ENCODE peak calls at places on chromosomes 3 and 15, in seven cellular contexts. O is transverse colon, H is stomach, R is A549, T is ovary, J is suprapubic skin, F is esophagus muscularis mucosa. D is an unnamed sample. For H3K4me1, the result is how much of the 10 kb centered on the place peaks cover.

GRCh38 chr15:45795487-45796069 is 160.7 kb downstream of the SQOR start:
- DNase-seq in O (peak), H (peak), R (no peak), T (no peak), J (no peak), F (no peak), D (no peak)

GRCh38 chr15:50685976-50686467 is 575 bp downstream of the TRPM7 start:
- DNase-seq in O (peak), H (peak), R (peak), T (peak), J (peak), F (no peak), D (peak)

GRCh38 chr3:188914556-188914955 is 257.2 kb upstream of the TPRG1 start:
- DNase-seq in O (no peak), H (no peak), R (no peak), T (no peak), J (no peak), F (no peak), D (no peak)

GRCh38 chr15:81530271-81530670 is 156.3 kb upstream of the TMC3 start:
- DNase-seq in O (no peak), H (no peak), R (no peak), T (no peak), J (no peak), F (no peak), D (no peak)

GRCh38 chr3:128470134-128470915 is 3.6 kb upstream of the DNAJB8 start:
- DNase-seq in O (no peak), H (no peak), R (no peak), T (no peak), J (no peak), F (no peak), D (no peak)

GRCh38 chr15:99443768-99444446 is 121.9 kb upstream of the MEF2A start:
- DNase-seq in O (no peak), H (peak), R (no peak), T (no peak), J (no peak), F (no peak), D (no peak)

GRCh38 chr15:101128191-101128590 is 123.7 kb downstream of the CHSY1 start:
- DNase-seq in O (no peak), H (no peak), R (no peak), T (no peak), J (no peak), F (no peak), D (no peak)

GRCh38 chr3:159249472-159250131 is 447.7 kb downstream of the MFSD1 start:
- DNase-seq in O (no peak), H (no peak), R (no peak), T (no peak), J (no peak), F (no peak), D (no peak)

GRCh38 chr15:67479781-67480180 is 41.1 kb upstream of the C15orf61 start:
- DNase-seq in O (no peak), H (no peak), R (no peak), T (no peak), J (no peak), F (no peak), D (no peak)

GRCh38 chr3:122560680-122561079 is 3.4 kb downstream of the PARP9 start:
- DNase-seq in O (peak), H (peak), R (peak), T (no peak), J (no peak), F (no peak), D (no peak)
- H3K27ac ChIP-seq in O (no peak), H (peak), R (no peak), T (no peak), J (no peak), F (no peak), D (no peak)

DNA sequence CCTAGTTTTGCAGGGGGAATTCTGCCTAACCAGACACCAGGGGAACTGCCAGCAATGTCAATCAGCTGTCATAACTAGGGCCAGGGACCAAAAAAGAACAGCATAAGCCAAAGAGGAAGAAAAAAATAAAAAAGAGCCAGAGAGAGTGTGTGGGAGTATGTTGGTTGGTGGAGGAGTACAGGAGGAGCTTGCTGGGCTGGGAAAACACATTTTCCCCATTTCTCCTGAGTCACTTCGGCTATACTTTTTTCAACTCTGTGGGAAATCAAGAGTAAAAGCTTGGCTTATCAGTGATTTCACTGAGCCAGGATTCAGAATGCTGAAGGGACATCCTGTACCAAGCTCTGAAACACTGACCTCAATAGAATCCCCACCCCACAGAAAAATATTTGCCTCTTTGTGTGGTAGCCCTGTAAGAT is 144.7 kb upstream of the DPH6 start:
- DNase-seq in O (no peak), H (no peak), R (no peak), T (no peak), J (no peak), F (no peak), D (peak)
- TF ChIP-seq EP300 in O (no peak), H (no peak), R (no peak), T (no peak), J (no peak), F (peak), D (peak)

DNA sequence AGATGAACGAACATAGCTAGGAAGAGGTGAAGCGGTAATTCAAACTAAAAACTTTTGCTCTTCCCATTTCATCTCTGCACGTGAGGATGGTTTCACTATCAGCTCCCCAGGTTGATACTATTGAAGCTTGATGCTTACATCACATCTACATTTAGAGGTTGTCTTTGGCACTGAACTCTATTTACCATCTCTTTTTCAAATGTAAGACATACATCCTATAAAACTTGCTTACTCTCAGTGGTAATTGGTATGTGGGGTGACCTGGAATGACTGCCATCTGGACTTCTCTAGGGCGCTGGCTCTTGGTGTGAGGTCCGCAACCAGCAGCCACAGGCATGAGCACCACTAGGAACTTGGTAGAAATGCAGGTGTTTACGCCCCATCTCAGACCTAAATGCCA is 118.1 kb downstream of the AKAP13 start:
- DNase-seq in O (no peak), H (no peak), R (no peak), T (no peak), J (no peak), F (no peak), D (no peak)
- H3K4me1 ChIP-seq in O (under half), H (under half), R (half or more), T (under half), J (half or more), F (half or more), D (half or more)

DNA sequence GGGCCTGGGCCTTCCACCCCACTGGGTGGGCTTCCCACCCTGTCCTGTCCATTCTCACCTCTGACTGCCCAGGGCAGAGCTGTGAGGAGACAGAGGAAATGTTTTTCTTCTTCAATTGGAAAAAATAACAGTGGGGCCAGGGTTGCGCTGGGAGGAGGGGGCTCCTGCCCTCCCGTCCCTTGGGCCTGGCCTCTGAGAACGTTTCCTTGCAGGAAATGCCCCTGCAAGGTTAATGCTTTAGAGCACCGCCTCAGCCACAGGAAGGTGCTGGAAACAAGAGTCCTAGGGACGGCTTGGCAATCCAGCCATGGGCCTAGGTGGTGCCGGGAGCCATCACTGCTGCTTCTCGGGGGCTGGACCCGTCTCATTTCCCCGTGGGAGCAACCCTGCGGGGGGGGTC is 3.8 kb upstream of the PLXND1 start:
- DNase-seq in O (no peak), H (no peak), R (no peak), T (no peak), J (no peak), F (no peak), D (no peak)
- H3K27ac ChIP-seq in O (no peak), H (peak), R (peak), T (no peak), J (no peak), F (no peak), D (peak)

GRCh38 chr3:113266738-113267137 is 55.4 kb downstream of the BOC start:
- DNase-seq in O (no peak), H (no peak), R (no peak), T (no peak), J (no peak), F (no peak), D (no peak)

GRCh38 chr3:113265281-113265680 is 53.9 kb downstream of the BOC start:
- DNase-seq in O (no peak), H (no peak), R (no peak), T (peak), J (no peak), F (no peak), D (no peak)

GRCh38 chr3:113263020-113263419 is 51.7 kb downstream of the BOC start:
- DNase-seq in O (no peak), H (no peak), R (no peak), T (no peak), J (no peak), F (no peak), D (no peak)

GRCh38 chr3:113264249-113264648 is 52.9 kb downstream of the BOC start:
- DNase-seq in O (no peak), H (no peak), R (no peak), T (no peak), J (peak), F (no peak), D (no peak)

GRCh38 chr3:113264741-113265140 is 53.4 kb downstream of the BOC start:
- DNase-seq in O (no peak), H (no peak), R (no peak), T (peak), J (no peak), F (no peak), D (no peak)
- TF ChIP-seq EP300 in O (no peak), H (no peak), R (no peak), T (no peak), J (no peak), F (no peak), D (no peak)

GRCh38 chr15:57553526-57553925 is 38.2 kb upstream of the MYZAP start:
- DNase-seq in O (no peak), H (no peak), R (no peak), T (no peak), J (no peak), F (no peak), D (no peak)

GRCh38 chr15:57551717-57552677 is 39.7 kb upstream of the MYZAP start:
- DNase-seq in O (no peak), H (peak), R (peak), T (no peak), J (no peak), F (no peak), D (no peak)

GRCh38 chr15:57554063-57554820 is 37.5 kb upstream of the MYZAP start:
- DNase-seq in O (no peak), H (peak), R (no peak), T (peak), J (no peak), F (no peak), D (no peak)

GRCh38 chr15:57554821-57555185 is 36.9 kb upstream of the MYZAP start:
- DNase-seq in O (no peak), H (no peak), R (no peak), T (peak), J (no peak), F (no peak), D (no peak)

GRCh38 chr15:57552678-57553334 is 38.9 kb upstream of the MYZAP start:
- DNase-seq in O (no peak), H (no peak), R (no peak), T (no peak), J (no peak), F (no peak), D (no peak)
- H3K4me1 ChIP-seq in O (under half), H (half or more), R (under half), T (under half), J (under half), F (half or more), D (under half)

GRCh38 chr3:29478671-29479070 is 197.8 kb downstream of the RBMS3 start:
- DNase-seq in O (no peak), H (no peak), R (no peak), T (no peak), J (no peak), F (no peak), D (no peak)

GRCh38 chr3:29475854-29476253 is 195.0 kb downstream of the RBMS3 start:
- DNase-seq in O (no peak), H (no peak), R (no peak), T (no peak), J (no peak), F (no peak), D (no peak)

GRCh38 chr3:29481249-29481648 is 200.4 kb downstream of the RBMS3 start:
- DNase-seq in O (no peak), H (no peak), R (no peak), T (no peak), J (no peak), F (no peak), D (no peak)

GRCh38 chr3:29475305-29475825 is 194.5 kb downstream of the RBMS3 start:
- DNase-seq in O (no peak), H (no peak), R (no peak), T (no peak), J (no peak), F (no peak), D (no peak)
- H3K27ac ChIP-seq in O (no peak), H (no peak), R (no peak), T (no peak), J (no peak), F (no peak), D (no peak)